ENCODE peak calls at places on chromosomes 4 and X, in five cellular contexts. Z is IMR-90, M is A549, Q is lower lobe of right lung, T is cardiac muscle cell. A is an unnamed sample.

GRCh38 chr4:185115827-185116232 is 27.2 kb upstream of the SLC25A4 start:
- DNase-seq in Q (no peak), Z (peak), M (no peak), T (peak), A (no peak)

GRCh38 chr4:33357121-33357520 is 2637.0 kb downstream of the PCDH7 start:
- DNase-seq in T (no peak), M (no peak), Z (no peak), Q (no peak), A (no peak)

GRCh38 chr4:145276044-145276443 is 95.7 kb upstream of the OTUD4 start:
- DNase-seq in T (no peak), Z (no peak), M (no peak), Q (no peak), A (no peak)

GRCh38 chr4:181728567-181728966 is 514.6 kb upstream of the TENM3 start:
- DNase-seq in T (no peak), M (no peak), Z (peak), Q (no peak), A (no peak)

GRCh38 chrX:96906741-96907140 is 23.0 kb downstream of the RPA4 start:
- DNase-seq in T (no peak), Q (no peak), M (no peak), Z (peak), A (no peak)

GRCh38 chrX:134249231-134249630 is 12.2 kb downstream of the CCDC160 start:
- DNase-seq in Q (no peak), T (no peak), Z (no peak), M (no peak), A (no peak)

GRCh38 chr4:41257901-41258300 is 1.2 kb downstream of the UCHL1 start:
- DNase-seq in T (no peak), Z (no peak), M (no peak), Q (no peak), A (no peak)

GRCh38 chr4:53508446-53508845 is 82.8 kb downstream of the LNX1 start:
- DNase-seq in Q (no peak), T (no peak), M (no peak), Z (peak), A (no peak)

GRCh38 chr4:56723831-56724230 is 42.7 kb upstream of the HOPX start:
- DNase-seq in Q (no peak), Z (no peak), M (no peak), T (no peak), A (no peak)

GRCh38 chrX:120286733-120287512 is 24.3 kb downstream of the TMEM255A start:
- DNase-seq in M (no peak), Z (no peak), Q (no peak), T (no peak), A (no peak)

GRCh38 chr4:138697771-138698170 is 317.8 kb upstream of the NOCT start:
- DNase-seq in Q (no peak), T (no peak), M (no peak), Z (peak), A (no peak)

GRCh38 chr4:158826057-158826456 is 57.2 kb downstream of the FNIP2 start:
- DNase-seq in T (peak), Z (peak), M (no peak), Q (no peak), A (no peak)

GRCh38 chrX:5648941-5649568 is 579.6 kb downstream of the NLGN4X start:
- DNase-seq in M (no peak), T (no peak), Q (no peak), Z (no peak), A (no peak)

GRCh38 chr4:16227462-16227868 is 1.2 kb upstream of the TAPT1 start:
- DNase-seq in T (peak), M (no peak), Z (peak), Q (peak), A (no peak)

GRCh38 chr4:139753686-139754085 is 88.1 kb downstream of the MGST2 start:
- DNase-seq in Z (no peak), Q (no peak), T (no peak), M (no peak), A (no peak)

GRCh38 chr4:14568356-14568755 is 433.9 kb upstream of the CPEB2 start:
- DNase-seq in Z (no peak), T (no peak), Q (no peak), M (no peak), A (no peak)

GRCh38 chrX:63513825-63514574 is 162.9 kb upstream of the SPIN4 start:
- DNase-seq in T (no peak), Z (peak), Q (no peak), M (no peak), A (no peak)

GRCh38 chr4:8334786-8335460 is 65.4 kb downstream of the HTRA3 start:
- DNase-seq in T (no peak), M (no peak), Z (no peak), Q (peak), A (no peak)

GRCh38 chrX:131746491-131746968 is 202.7 kb downstream of the OR13H1 start:
- DNase-seq in M (peak), Q (no peak), T (no peak), Z (peak), A (no peak)

GRCh38 chr4:182802621-182803020 is 114.6 kb downstream of the DCTD start:
- DNase-seq in Q (no peak), Z (no peak), M (no peak), T (no peak), A (no peak)

GRCh38 chr4:176222149-176222548 is 26.8 kb upstream of the SPATA4 start:
- DNase-seq in Q (no peak), T (no peak), Z (no peak), M (no peak), A (no peak)

GRCh38 chrX:39592776-39593175 is 505.0 kb downstream of the BCOR start:
- DNase-seq in Z (no peak), Q (no peak), T (no peak), M (no peak), A (no peak)

GRCh38 chrX:140848800-140849199 is 139.2 kb downstream of the LINC00632 start:
- DNase-seq in Q (no peak), T (no peak), Z (no peak), M (no peak), A (no peak)

GRCh38 chr4:48173055-48173991 is 39.3 kb upstream of the TXK start:
- DNase-seq in Z (peak), M (peak), T (no peak), Q (no peak), A (no peak)

GRCh38 chr4:148090029-148090428 is 352.2 kb downstream of the NR3C2 start:
- DNase-seq in Q (no peak), T (no peak), Z (no peak), M (no peak), A (peak)

GRCh38 chrX:118066867-118067515 is 49.6 kb downstream of the KLHL13 start:
- DNase-seq in Q (no peak), Z (no peak), T (no peak), M (no peak), A (no peak)

GRCh38 chrX:71998836-71999509 is 88.3 kb downstream of the NHSL2 start:
- DNase-seq in T (peak), Q (no peak), Z (no peak), M (peak), A (no peak)

DNA sequence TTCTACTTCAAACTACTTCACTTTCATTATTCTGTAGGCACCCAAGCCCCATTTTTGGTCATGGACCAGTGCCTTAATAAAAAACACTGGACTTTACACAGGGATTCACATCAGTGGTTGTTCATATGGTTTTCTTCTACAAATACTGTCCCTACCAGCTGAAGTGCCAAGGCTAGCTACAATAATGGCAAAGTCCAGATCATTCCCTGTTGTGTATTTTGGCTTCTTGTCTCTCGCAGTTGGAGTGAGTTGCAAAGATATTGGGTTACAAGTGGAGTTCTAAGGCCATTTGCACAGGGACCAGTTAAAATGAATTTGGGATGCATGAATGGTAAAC is 16.7 kb upstream of the ANKRD17 start:
- DNase-seq in M (no peak), T (no peak), Z (no peak), Q (no peak), A (no peak)
- TF ChIP-seq CTCF in M (no peak), T (no peak), Z (no peak), Q (no peak), A (no peak)

GRCh38 chr4:7187297-7187592 is 5.1 kb upstream of the SORCS2 start:
- DNase-seq in Z (no peak), Q (peak), M (no peak), T (peak), A (no peak)
- TF ChIP-seq CTCF in Z (peak), Q (no peak), M (no peak), T (peak), A (no peak)

GRCh38 chr4:66169341-66169740 is 499.1 kb upstream of the EPHA5 start:
- DNase-seq in Z (no peak), M (no peak), Q (no peak), T (peak), A (no peak)
- TF ChIP-seq CTCF in Z (no peak), M (no peak), Q (no peak), T (peak), A (no peak)

GRCh38 chr4:188417181-188417580 is 277.9 kb downstream of the TRIML1 start:
- DNase-seq in Z (peak), T (peak), Q (no peak), M (no peak), A (no peak)
- TF ChIP-seq CTCF in Z (no peak), T (no peak), Q (no peak), M (no peak), A (no peak)